ENCODE peak calls at places on chromosome 14, in six cellular contexts. One of them, this sample, is unnamed.

GRCh38 chr14:81625343-81625742 is 91.7 kb upstream of the SEL1L start:
- DNase-seq in HepG2: peak; percentile 28
- DNase-seq in A549: peak; percentile 29
- DNase-seq in GM12878: no peak
- DNase-seq in K562: no peak
- DNase-seq in endothelial cell of umbilical vein: no peak
- DNase-seq in this sample: peak; percentile 46

GRCh38 chr14:70472253-70473159 is 20.5 kb downstream of the ADAM21 start:
- DNase-seq in HepG2: no peak
- DNase-seq in A549: no peak
- DNase-seq in GM12878: peak; percentile 20
- DNase-seq in K562: no peak
- DNase-seq in endothelial cell of umbilical vein: no peak
- DNase-seq in this sample: no peak

GRCh38 chr14:21526672-21527319 is 650 bp upstream of the SALL2 start:
- DNase-seq in HepG2: no peak
- DNase-seq in A549: no peak
- DNase-seq in GM12878: no peak
- DNase-seq in K562: peak; percentile 18
- DNase-seq in endothelial cell of umbilical vein: no peak
- DNase-seq in this sample: peak; percentile 47

GRCh38 chr14:73223049-73223448 is 14.3 kb upstream of the PAPLN start:
- DNase-seq in HepG2: no peak
- DNase-seq in A549: no peak
- DNase-seq in GM12878: peak; percentile 63
- DNase-seq in K562: no peak
- DNase-seq in endothelial cell of umbilical vein: no peak
- DNase-seq in this sample: no peak

GRCh38 chr14:100523536-100524025 is 63.6 kb downstream of the BEGAIN start:
- DNase-seq in HepG2: no peak
- DNase-seq in A549: no peak
- DNase-seq in GM12878: no peak
- DNase-seq in K562: no peak
- DNase-seq in endothelial cell of umbilical vein: no peak
- DNase-seq in this sample: no peak

GRCh38 chr14:51806026-51806590 is 54.3 kb upstream of the GNG2 start:
- DNase-seq in HepG2: no peak
- DNase-seq in A549: no peak
- DNase-seq in GM12878: no peak
- DNase-seq in K562: no peak
- DNase-seq in endothelial cell of umbilical vein: no peak
- DNase-seq in this sample: no peak

GRCh38 chr14:52906141-52906601 is 44.7 kb downstream of the FERMT2 start:
- DNase-seq in HepG2: no peak
- DNase-seq in A549: peak; percentile 61
- DNase-seq in GM12878: no peak
- DNase-seq in K562: no peak
- DNase-seq in endothelial cell of umbilical vein: peak; percentile 75
- DNase-seq in this sample: no peak

GRCh38 chr14:31449971-31450610 is 7.2 kb downstream of the DTD2 start:
- DNase-seq in HepG2: peak; percentile 68
- DNase-seq in A549: peak; percentile 56
- DNase-seq in GM12878: no peak
- DNase-seq in K562: peak; percentile 17
- DNase-seq in endothelial cell of umbilical vein: peak; percentile 66
- DNase-seq in this sample: peak; percentile 55

GRCh38 chr14:100278702-100279101 is 27.5 kb downstream of the SLC25A29 start:
- DNase-seq in HepG2: peak; percentile 40
- DNase-seq in A549: no peak
- DNase-seq in GM12878: no peak
- DNase-seq in K562: no peak
- DNase-seq in endothelial cell of umbilical vein: peak; percentile 40
- DNase-seq in this sample: peak; percentile 75

GRCh38 chr14:99158646-99159165 is 113.3 kb downstream of the BCL11B start:
- DNase-seq in HepG2: no peak
- DNase-seq in A549: no peak
- DNase-seq in GM12878: no peak
- DNase-seq in K562: no peak
- DNase-seq in endothelial cell of umbilical vein: no peak
- DNase-seq in this sample: no peak

GRCh38 chr14:38404100-38404541 is 148.2 kb upstream of the CLEC14A start:
- DNase-seq in HepG2: no peak
- DNase-seq in A549: no peak
- DNase-seq in GM12878: no peak
- DNase-seq in K562: no peak
- DNase-seq in endothelial cell of umbilical vein: peak; percentile 84
- DNase-seq in this sample: no peak

GRCh38 chr14:71554323-71554722 is 377.9 kb upstream of the RGS6 start:
- DNase-seq in HepG2: no peak
- DNase-seq in A549: no peak
- DNase-seq in GM12878: peak; percentile 82
- DNase-seq in K562: no peak
- DNase-seq in endothelial cell of umbilical vein: no peak
- DNase-seq in this sample: no peak

GRCh38 chr14:70416322-70416716 is 571 bp downstream of the SYNJ2BP start:
- DNase-seq in HepG2: no peak
- DNase-seq in A549: peak; percentile 3
- DNase-seq in GM12878: no peak
- DNase-seq in K562: no peak
- DNase-seq in endothelial cell of umbilical vein: no peak
- DNase-seq in this sample: peak; percentile 4

GRCh38 chr14:101022121-101022520 is 118.6 kb upstream of the RTL1 start:
- DNase-seq in HepG2: no peak
- DNase-seq in A549: no peak
- DNase-seq in GM12878: no peak
- DNase-seq in K562: no peak
- DNase-seq in endothelial cell of umbilical vein: no peak
- DNase-seq in this sample: peak; percentile 23

GRCh38 chr14:66070542-66071319 is 415.4 kb upstream of the CCDC196 start:
- DNase-seq in HepG2: peak; percentile 18
- DNase-seq in A549: peak; percentile 16
- DNase-seq in GM12878: no peak
- DNase-seq in K562: peak; percentile 65
- DNase-seq in endothelial cell of umbilical vein: peak; percentile 39
- DNase-seq in this sample: peak; percentile 44

GRCh38 chr14:68687746-68688145 is 105.1 kb downstream of the ZFP36L1 start:
- DNase-seq in HepG2: no peak
- DNase-seq in A549: peak; percentile 80
- DNase-seq in GM12878: no peak
- DNase-seq in K562: no peak
- DNase-seq in endothelial cell of umbilical vein: no peak
- DNase-seq in this sample: no peak

GRCh38 chr14:98819132-98819866 is 452.7 kb downstream of the BCL11B start:
- DNase-seq in HepG2: no peak
- DNase-seq in A549: no peak
- DNase-seq in GM12878: no peak
- DNase-seq in K562: no peak
- DNase-seq in endothelial cell of umbilical vein: no peak
- DNase-seq in this sample: no peak

GRCh38 chr14:103131580-103131979 is 8.3 kb downstream of the TNFAIP2 start:
- DNase-seq in HepG2: no peak
- DNase-seq in A549: no peak
- DNase-seq in GM12878: no peak
- DNase-seq in K562: no peak
- DNase-seq in endothelial cell of umbilical vein: no peak
- DNase-seq in this sample: no peak

GRCh38 chr14:99996951-99997571 is 68.2 kb upstream of the EVL start:
- DNase-seq in HepG2: no peak
- DNase-seq in A549: no peak
- DNase-seq in GM12878: no peak
- DNase-seq in K562: no peak
- DNase-seq in endothelial cell of umbilical vein: no peak
- DNase-seq in this sample: no peak

GRCh38 chr14:106488293-106488692 is 961.9 kb downstream of the TMEM121 start:
- DNase-seq in HepG2: no peak
- DNase-seq in A549: no peak
- DNase-seq in GM12878: no peak
- DNase-seq in K562: no peak
- DNase-seq in endothelial cell of umbilical vein: no peak
- DNase-seq in this sample: no peak

GRCh38 chr14:51873221-51873893 is 12.9 kb downstream of the GNG2 start:
- DNase-seq in HepG2: no peak
- DNase-seq in A549: peak; percentile 86
- DNase-seq in GM12878: peak; percentile 94
- DNase-seq in K562: no peak
- DNase-seq in endothelial cell of umbilical vein: peak; percentile 87
- DNase-seq in this sample: peak; percentile 67

GRCh38 chr14:32724864-32725550 is 213.7 kb upstream of the NPAS3 start:
- DNase-seq in HepG2: no peak
- DNase-seq in A549: no peak
- DNase-seq in GM12878: no peak
- DNase-seq in K562: no peak
- DNase-seq in endothelial cell of umbilical vein: no peak
- DNase-seq in this sample: no peak

GRCh38 chr14:100539319-100539645 is 47.9 kb downstream of the BEGAIN start:
- DNase-seq in HepG2: no peak
- DNase-seq in A549: no peak
- DNase-seq in GM12878: no peak
- DNase-seq in K562: no peak
- DNase-seq in endothelial cell of umbilical vein: no peak
- DNase-seq in this sample: no peak

GRCh38 chr14:58717211-58717610 is 79.4 kb downstream of the DACT1 start:
- DNase-seq in HepG2: no peak
- DNase-seq in A549: no peak
- DNase-seq in GM12878: no peak
- DNase-seq in K562: no peak
- DNase-seq in endothelial cell of umbilical vein: no peak
- DNase-seq in this sample: no peak

GRCh38 chr14:92058006-92058917 is 18.4 kb upstream of the TRIP11 start:
- DNase-seq in HepG2: no peak
- DNase-seq in A549: no peak
- DNase-seq in GM12878: no peak
- DNase-seq in K562: no peak
- DNase-seq in endothelial cell of umbilical vein: no peak
- DNase-seq in this sample: no peak

GRCh38 chr14:26730929-26731618 is 133.2 kb upstream of the NOVA1 start:
- DNase-seq in HepG2: no peak
- DNase-seq in A549: peak; percentile 24
- DNase-seq in GM12878: no peak
- DNase-seq in K562: peak; percentile 12
- DNase-seq in endothelial cell of umbilical vein: peak; percentile 39
- DNase-seq in this sample: peak; percentile 24

GRCh38 chr14:100901391-100902183 is 1.9 kb downstream of the RTL1 start:
- DNase-seq in HepG2: no peak
- DNase-seq in A549: no peak
- DNase-seq in GM12878: no peak
- DNase-seq in K562: no peak
- DNase-seq in endothelial cell of umbilical vein: no peak
- DNase-seq in this sample: no peak

GRCh38 chr14:61227893-61228591 is 53.1 kb downstream of the TMEM30B start:
- DNase-seq in HepG2: no peak
- DNase-seq in A549: no peak
- DNase-seq in GM12878: no peak
- DNase-seq in K562: no peak
- DNase-seq in endothelial cell of umbilical vein: no peak
- DNase-seq in this sample: no peak

GRCh38 chr14:55223364-55223763 is 32.0 kb upstream of the DLGAP5 start:
- DNase-seq in HepG2: no peak
- DNase-seq in A549: no peak
- DNase-seq in GM12878: no peak
- DNase-seq in K562: no peak
- DNase-seq in endothelial cell of umbilical vein: no peak
- DNase-seq in this sample: no peak

GRCh38 chr14:58898655-58899316 is 261.0 kb downstream of the DACT1 start:
- DNase-seq in HepG2: no peak
- DNase-seq in A549: peak; percentile 64
- DNase-seq in GM12878: no peak
- DNase-seq in K562: no peak
- DNase-seq in endothelial cell of umbilical vein: peak; percentile 5
- DNase-seq in this sample: no peak

GRCh38 chr14:59249029-59249428 is 60.6 kb downstream of the DAAM1 start:
- DNase-seq in HepG2: no peak
- DNase-seq in A549: no peak
- DNase-seq in GM12878: no peak
- DNase-seq in K562: no peak
- DNase-seq in endothelial cell of umbilical vein: no peak
- DNase-seq in this sample: no peak

DNA sequence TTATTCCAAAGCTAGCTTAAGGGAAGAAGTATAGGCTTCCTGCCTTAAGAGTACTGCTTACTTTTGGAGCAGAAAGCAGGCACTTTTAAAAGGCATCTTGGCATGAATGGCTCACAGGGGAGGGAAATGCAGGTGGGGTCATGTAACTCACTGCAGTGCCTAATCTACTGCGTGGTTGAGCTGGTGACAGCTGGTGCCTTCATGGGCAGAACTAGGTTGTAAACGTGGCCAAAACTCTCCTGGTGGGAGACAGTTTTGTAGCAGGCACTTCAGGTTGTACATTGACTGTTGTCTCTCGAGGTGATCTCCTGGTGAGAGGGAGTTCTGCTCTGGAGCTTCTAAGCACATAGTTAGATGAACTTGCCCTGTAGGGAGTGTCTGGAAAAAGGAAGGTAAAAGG is 962.5 kb downstream of the DIO2 start:
- DNase-seq in HepG2: no peak
- DNase-seq in A549: no peak
- DNase-seq in GM12878: no peak
- DNase-seq in K562: no peak
- DNase-seq in endothelial cell of umbilical vein: no peak
- DNase-seq in this sample: no peak
- TF ChIP-seq MAX in HepG2: no peak
- TF ChIP-seq MAX in A549: no peak
- TF ChIP-seq MAX in GM12878: no peak
- TF ChIP-seq MAX in K562: no peak
- TF ChIP-seq MAX in endothelial cell of umbilical vein: no peak
- TF ChIP-seq MAX in this sample: no peak

GRCh38 chr14:64973826-64974225 is 1.7 kb upstream of the RAB15 start:
- DNase-seq in HepG2: no peak
- DNase-seq in A549: no peak
- DNase-seq in GM12878: no peak
- DNase-seq in K562: no peak
- DNase-seq in endothelial cell of umbilical vein: no peak
- DNase-seq in this sample: no peak
- TF ChIP-seq MYC in HepG2: no peak
- TF ChIP-seq MYC in A549: no peak
- TF ChIP-seq MYC in GM12878: no peak
- TF ChIP-seq MYC in K562: no peak
- TF ChIP-seq MYC in endothelial cell of umbilical vein: no peak
- TF ChIP-seq MYC in this sample: no peak

GRCh38 chr14:23577710-23578392 is 739 bp downstream of the JPH4 start:
- DNase-seq in HepG2: no peak
- DNase-seq in A549: no peak
- DNase-seq in GM12878: no peak
- DNase-seq in K562: no peak
- DNase-seq in endothelial cell of umbilical vein: no peak
- DNase-seq in this sample: no peak
- H3K4me3 ChIP-seq in HepG2: no peak overlapping the region
- H3K4me3 ChIP-seq in A549: no peak overlapping the region
- H3K4me3 ChIP-seq in GM12878: peak overlapping the region; percentile 44
- H3K4me3 ChIP-seq in K562: no peak overlapping the region
- H3K4me3 ChIP-seq in endothelial cell of umbilical vein: no peak overlapping the region
- H3K4me3 ChIP-seq in this sample: no peak overlapping the region

DNA sequence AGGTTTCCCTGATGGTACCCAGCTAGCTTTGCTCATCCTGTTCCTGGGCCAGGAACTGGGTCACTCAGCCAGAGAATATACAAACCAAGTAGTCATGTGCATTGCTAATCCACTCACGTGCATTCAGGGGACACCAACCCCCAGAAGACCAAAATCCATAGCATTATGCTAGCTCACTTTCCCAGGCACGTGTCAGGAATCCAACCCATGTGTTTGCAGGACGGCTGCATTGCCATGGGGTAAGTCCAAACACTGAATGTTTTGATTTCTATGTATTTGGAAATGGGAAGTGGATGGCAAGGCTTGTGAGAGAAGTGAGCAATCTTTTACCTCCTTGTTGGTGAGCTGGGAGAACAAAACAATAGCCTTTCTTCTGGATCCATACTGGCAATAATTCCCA is 87.1 kb upstream of the FOXN3 start:
- DNase-seq in HepG2: no peak
- DNase-seq in A549: no peak
- DNase-seq in GM12878: no peak
- DNase-seq in K562: no peak
- DNase-seq in endothelial cell of umbilical vein: no peak
- DNase-seq in this sample: no peak
- TF ChIP-seq MAX in HepG2: no peak
- TF ChIP-seq MAX in A549: no peak
- TF ChIP-seq MAX in GM12878: no peak
- TF ChIP-seq MAX in K562: no peak
- TF ChIP-seq MAX in endothelial cell of umbilical vein: no peak
- TF ChIP-seq MAX in this sample: peak; percentile 25